ENCODE peak calls at places on chromosomes 11 and 22, in six cellular contexts. C is colonic mucosa, G is neural progenitor cell, M is sigmoid colon, X is fibroblast of lung, E is IMR-90. B is an unnamed sample.

GRCh38 chr11:107928767-107929507 is 689 bp downstream of the RAB39A start:
- DNase-seq in C (peak; percentile 27), G (peak; percentile 71), M (no peak), X (no peak), E (no peak), B (peak; percentile 23)

GRCh38 chr22:20423636-20424511 is 13.8 kb downstream of the SCARF2 start:
- DNase-seq in C (peak; percentile 16), G (peak; percentile 3), M (no peak), X (no peak), E (no peak), B (no peak)

GRCh38 chr11:63888170-63889086 is 28.5 kb downstream of the RCOR2 start:
- DNase-seq in C (peak; percentile 90), G (peak; percentile 54), M (peak; percentile 81), X (peak; percentile 38), E (peak; percentile 52), B (peak; percentile 21)

GRCh38 chr11:6757373-6757967 is 14.3 kb downstream of the OR2AG2 start:
- DNase-seq in C (peak; percentile 54), G (peak; percentile 70), M (no peak), X (peak; percentile 67), E (peak; percentile 59), B (peak; percentile 19)

GRCh38 chr22:24142831-24143230 is 38.5 kb upstream of the SUSD2 start:
- DNase-seq in C (no peak), G (no peak), M (no peak), X (no peak), E (no peak), B (no peak)

GRCh38 chr11:66178183-66178582 is 90.3 kb upstream of the RAB1B start:
- DNase-seq in C (no peak), G (no peak), M (no peak), X (no peak), E (no peak), B (no peak)

GRCh38 chr11:1523779-1524178 is 37.2 kb upstream of the MOB2 start:
- DNase-seq in C (no peak), G (no peak), M (no peak), X (no peak), E (no peak), B (no peak)

GRCh38 chr11:77201991-77202841 is 74.2 kb downstream of the MYO7A start:
- DNase-seq in C (no peak), G (no peak), M (peak; percentile 45), X (no peak), E (no peak), B (no peak)

GRCh38 chr11:67452141-67452952 is at the start of gene GPR152:
- DNase-seq in C (no peak), G (no peak), M (no peak), X (no peak), E (no peak), B (peak; percentile 63)

GRCh38 chr11:65859812-65860277 is 388 bp upstream of the MUS81 start:
- DNase-seq in C (no peak), G (peak; percentile 64), M (no peak), X (no peak), E (no peak), B (no peak)

GRCh38 chr11:88383446-88383845 is 45.9 kb upstream of the CTSC start:
- DNase-seq in C (no peak), G (no peak), M (no peak), X (no peak), E (no peak), B (no peak)

GRCh38 chr22:20108757-20109230 is 7.1 kb upstream of the RANBP1 start:
- DNase-seq in C (no peak), G (no peak), M (no peak), X (no peak), E (no peak), B (no peak)

GRCh38 chr11:24321229-24321628 is 175.6 kb upstream of the LUZP2 start:
- DNase-seq in C (no peak), G (no peak), M (no peak), X (no peak), E (no peak), B (no peak)

GRCh38 chr11:75525433-75526191 is at the start of gene GDPD5:
- DNase-seq in C (peak; percentile 76), G (peak; percentile 93), M (peak; percentile 93), X (peak; percentile 60), E (peak; percentile 64), B (peak; percentile 78)

GRCh38 chr11:123164732-123165450 is 30.2 kb downstream of the CLMP start:
- DNase-seq in C (no peak), G (no peak), M (no peak), X (peak; percentile 80), E (peak; percentile 44), B (no peak)

GRCh38 chr11:42066113-42066512 is 606.7 kb upstream of the LRRC4C start:
- DNase-seq in C (no peak), G (no peak), M (no peak), X (no peak), E (no peak), B (peak; percentile 79)

GRCh38 chr11:125108469-125108868 is 3.0 kb downstream of the TMEM218 start:
- DNase-seq in C (no peak), G (no peak), M (no peak), X (peak; percentile 54), E (peak; percentile 67), B (no peak)

GRCh38 chr22:46057762-46058420 is 80.9 kb upstream of the WNT7B start:
- DNase-seq in C (no peak), G (no peak), M (peak; percentile 69), X (peak; percentile 74), E (no peak), B (peak; percentile 53)

GRCh38 chr11:60985991-60986915 is 14.8 kb downstream of the CD6 start:
- DNase-seq in C (peak; percentile 69), G (no peak), M (no peak), X (peak; percentile 10), E (peak; percentile 46), B (peak; percentile 22)

GRCh38 chr22:26162961-26163360 is 6.3 kb upstream of the SEZ6L start:
- DNase-seq in C (no peak), G (no peak), M (no peak), X (no peak), E (no peak), B (no peak)

GRCh38 chr11:91796999-91797398 is 427.6 kb upstream of the FAT3 start:
- DNase-seq in C (no peak), G (no peak), M (no peak), X (peak; percentile 11), E (no peak), B (no peak)

GRCh38 chr11:70524096-70524922 is 126.0 kb downstream of the CTTN start:
- DNase-seq in C (no peak), G (no peak), M (no peak), X (no peak), E (peak; percentile 18), B (no peak)

GRCh38 chr22:44620129-44620840 is 81.7 kb upstream of the PRR5 start:
- DNase-seq in C (peak; percentile 50), G (peak; percentile 97), M (peak; percentile 76), X (peak; percentile 55), E (peak; percentile 50), B (no peak)

GRCh38 chr11:117793521-117793920 is 3.5 kb downstream of the DSCAML1 start:
- DNase-seq in C (no peak), G (no peak), M (no peak), X (no peak), E (no peak), B (no peak)

GRCh38 chr11:60121259-60121658 is 32.8 kb downstream of the MS4A2 start:
- DNase-seq in C (peak; percentile 48), G (no peak), M (no peak), X (no peak), E (no peak), B (peak; percentile 4)

GRCh38 chr11:100602716-100603115 is 84.4 kb upstream of the ARHGAP42 start:
- DNase-seq in C (no peak), G (no peak), M (no peak), X (no peak), E (no peak), B (no peak)
- H3K9me3 ChIP-seq in C (no peaks in the 10 kb centered on the region), G (no peaks in the 10 kb centered on the region), M (no peaks in the 10 kb centered on the region), X (no peaks in the 10 kb centered on the region), E (no peaks in the 10 kb centered on the region), B (no peaks in the 10 kb centered on the region)

GRCh38 chr22:28761449-28761755 is 11.1 kb upstream of the CCDC117 start:
- DNase-seq in C (no peak), G (no peak), M (no peak), X (no peak), E (no peak), B (no peak)
- H3K36me3 ChIP-seq in C (no peaks in the 10 kb centered on the region), G (no peaks in the 10 kb centered on the region), M (no peaks in the 10 kb centered on the region), X (no peaks in the 10 kb centered on the region), E (no peaks in the 10 kb centered on the region), B (no peaks in the 10 kb centered on the region)

GRCh38 chr11:119530503-119530902 is 107.5 kb upstream of the THY1 start:
- DNase-seq in C (no peak), G (no peak), M (no peak), X (no peak), E (no peak), B (no peak)

GRCh38 chr11:119531623-119532022 is 108.7 kb upstream of the THY1 start:
- DNase-seq in C (no peak), G (no peak), M (peak; percentile 34), X (no peak), E (no peak), B (no peak)

GRCh38 chr11:119529936-119530335 is 107.0 kb upstream of the THY1 start:
- DNase-seq in C (no peak), G (no peak), M (no peak), X (no peak), E (no peak), B (no peak)

GRCh38 chr11:119532551-119532950 is 109.6 kb upstream of the THY1 start:
- DNase-seq in C (no peak), G (no peak), M (peak; percentile 55), X (no peak), E (no peak), B (no peak)

GRCh38 chr11:119531091-119531490 is 108.1 kb upstream of the THY1 start:
- DNase-seq in C (no peak), G (no peak), M (peak; percentile 18), X (no peak), E (no peak), B (no peak)
- H3K9me3 ChIP-seq in C (no peaks in the 10 kb centered on the region), G (no peaks in the 10 kb centered on the region), M (no peaks in the 10 kb centered on the region), X (no peaks in the 10 kb centered on the region), E (no peaks in the 10 kb centered on the region), B (no peaks in the 10 kb centered on the region)

GRCh38 chr22:36319595-36320497 is 66.9 kb downstream of the APOL1 start:
- DNase-seq in C (no peak), G (no peak), M (no peak), X (no peak), E (no peak), B (no peak)

GRCh38 chr22:36317658-36318271 is 64.8 kb downstream of the APOL1 start:
- DNase-seq in C (no peak), G (no peak), M (no peak), X (no peak), E (no peak), B (no peak)

GRCh38 chr22:36315325-36315724 is 62.4 kb downstream of the APOL1 start:
- DNase-seq in C (no peak), G (no peak), M (no peak), X (no peak), E (no peak), B (no peak)

GRCh38 chr22:36318442-36318841 is 65.5 kb downstream of the APOL1 start:
- DNase-seq in C (no peak), G (no peak), M (no peak), X (no peak), E (no peak), B (no peak)

DNA sequence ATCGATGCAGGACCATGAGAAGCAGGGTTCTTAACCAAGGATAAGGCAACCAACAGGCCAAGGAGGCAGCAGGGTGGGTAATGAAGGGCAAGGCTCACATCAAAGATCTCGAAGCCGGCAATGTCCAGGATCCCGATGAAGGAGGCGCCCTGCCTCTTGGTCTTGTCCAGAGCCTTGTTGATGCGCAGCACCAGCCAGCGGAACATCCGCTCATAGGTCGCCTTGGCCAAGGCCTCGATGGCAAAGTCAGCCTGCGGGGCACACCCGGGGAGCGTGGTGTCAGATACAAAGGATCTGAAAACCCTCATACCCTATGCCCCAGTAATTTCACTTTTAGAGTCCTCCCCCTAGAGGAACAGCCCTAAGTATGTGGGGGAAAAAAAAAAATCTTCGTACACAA is 63.5 kb downstream of the APOL1 start:
- DNase-seq in C (no peak), G (no peak), M (no peak), X (no peak), E (no peak), B (no peak)
- H3K36me3 ChIP-seq in C (peaks cover 64% of the 10 kb centered on the region), G (no peaks in the 10 kb centered on the region), M (peaks cover 93% of the 10 kb centered on the region), X (peaks cover 67% of the 10 kb centered on the region), E (peaks cover 91% of the 10 kb centered on the region), B (peaks cover 87% of the 10 kb centered on the region)

B was measured in MG63.